ENCODE peak calls at places on chromosomes 16 and 17, in four cellular contexts. Z is A549, J is H1, F is HepG2. V is an unnamed sample.

GRCh38 chr17:80847506-80848230 is 144.0 kb upstream of the CHMP6 start:
- DNase-seq in Z (no peak), F (no peak), J (no peak), V (no peak)

GRCh38 chr17:33385133-33385532 is 92.0 kb upstream of the ASIC2 start:
- DNase-seq in J (no peak), F (no peak), Z (no peak), V (no peak)

GRCh38 chr17:5971969-5972368 is 98.2 kb upstream of the WSCD1 start:
- DNase-seq in F (peak), Z (no peak), J (no peak), V (no peak)

GRCh38 chr16:31451201-31451600 is 8.1 kb upstream of the ARMC5 start:
- DNase-seq in F (no peak), Z (no peak), J (no peak), V (no peak)

GRCh38 chr17:44380767-44381166 is 8.7 kb downstream of the ITGA2B start:
- DNase-seq in Z (no peak), F (no peak), J (no peak), V (no peak)

GRCh38 chr17:60300949-60301348 is 91.0 kb downstream of the USP32 start:
- DNase-seq in F (no peak), Z (no peak), J (no peak), V (peak)

GRCh38 chr17:45147102-45147580 is 1.1 kb upstream of the HEXIM1 start:
- DNase-seq in Z (peak), F (no peak), J (no peak), V (peak)

GRCh38 chr16:89183463-89183862 is 11.9 kb downstream of the CDH15 start:
- DNase-seq in J (no peak), F (no peak), Z (no peak), V (no peak)

GRCh38 chr17:51793686-51794085 is 364.8 kb downstream of the CA10 start:
- DNase-seq in J (no peak), Z (no peak), F (no peak), V (no peak)

GRCh38 chr17:50469671-50470305 is 1.1 kb upstream of the CHAD start:
- DNase-seq in F (no peak), J (no peak), Z (no peak), V (no peak)

GRCh38 chr16:53893731-53894435 is 189.9 kb downstream of the FTO start:
- DNase-seq in F (no peak), Z (no peak), J (no peak), V (peak)

GRCh38 chr16:57627184-57627871 is 1.1 kb upstream of the ADGRG1 start:
- DNase-seq in Z (peak), J (no peak), F (peak), V (peak)

GRCh38 chr17:72920513-72920912 is 172.0 kb downstream of the SLC39A11 start:
- DNase-seq in J (no peak), F (no peak), Z (no peak), V (no peak)

GRCh38 chr16:28610595-28611270 is 889 bp upstream of the SULT1A1 start:
- DNase-seq in J (no peak), Z (no peak), F (no peak), V (no peak)

DNA sequence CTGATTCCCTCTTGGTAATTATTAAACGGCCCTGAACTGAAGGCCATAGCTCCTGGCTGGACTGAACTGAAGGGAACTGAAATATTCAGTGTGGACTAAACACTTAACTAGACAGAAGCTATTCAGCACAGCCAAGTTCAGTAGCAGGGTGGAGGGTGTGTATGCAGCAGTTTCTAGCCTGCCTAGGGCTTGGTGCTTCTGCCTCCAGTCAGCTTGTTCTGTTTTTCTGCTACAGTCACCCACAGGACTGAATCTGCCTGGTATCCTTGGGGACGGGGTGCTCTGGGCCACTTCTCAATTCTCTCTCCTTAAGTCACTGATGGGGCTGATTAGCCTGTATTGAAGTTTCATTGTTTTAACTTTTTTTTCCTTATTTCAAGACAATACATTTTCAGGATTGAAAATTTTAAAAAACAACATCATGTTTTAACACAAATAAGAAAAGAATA is 77.1 kb downstream of the WWP2 start:
- DNase-seq in Z (no peak), F (peak), J (no peak), V (no peak)
- TF ChIP-seq MAFK in Z (no peak), F (no peak), J (no peak), V (no peak)

GRCh38 chr17:62720126-62720850 is 87.8 kb downstream of the MARCHF10 start:
- DNase-seq in F (peak), Z (peak), J (no peak), V (no peak)
- TF ChIP-seq MAFK in F (no peak), Z (no peak), J (no peak), V (no peak)

GRCh38 chr16:87329436-87330256 is 12.5 kb upstream of the C16orf95 start:
- DNase-seq in J (no peak), Z (no peak), F (no peak), V (no peak)
- TF ChIP-seq MAFK in J (no peak), Z (no peak), F (no peak), V (no peak)

DNA sequence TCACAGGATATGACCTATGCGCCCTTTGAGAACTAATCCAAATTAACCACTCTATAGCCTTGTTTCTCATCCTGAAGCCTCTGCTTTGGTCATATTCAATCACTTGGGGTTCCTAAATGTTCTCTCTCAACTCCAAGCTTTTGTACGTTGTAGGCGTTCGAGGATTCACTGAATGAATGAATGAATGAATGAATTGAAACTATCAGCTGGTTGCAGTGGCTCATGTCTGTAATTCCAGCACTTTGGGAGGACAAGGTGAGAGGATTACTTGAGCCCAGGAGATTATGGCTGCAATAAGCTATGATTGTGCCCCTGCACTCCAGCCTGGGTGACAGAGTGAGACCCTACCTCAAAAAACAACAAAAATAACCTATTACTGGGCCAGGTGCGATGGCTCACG is 5.9 kb upstream of the SUMO2 start:
- DNase-seq in Z (no peak), J (no peak), F (no peak), V (no peak)
- TF ChIP-seq MAFK in Z (no peak), J (no peak), F (no peak), V (no peak)

GRCh38 chr16:67667434-67667816 is 811 bp downstream of the C16orf86 start:
- DNase-seq in Z (no peak), F (no peak), J (no peak), V (no peak)

GRCh38 chr16:67664871-67665270 is 1.7 kb downstream of the ENKD1 start:
- DNase-seq in J (no peak), F (no peak), Z (no peak), V (no peak)

GRCh38 chr16:67666538-67667433 is at the start of the genes C16orf86 and ENKD1:
- DNase-seq in Z (peak), J (no peak), F (peak), V (peak)

GRCh38 chr16:67665598-67665997 is 952 bp downstream of the ENKD1 start:
- DNase-seq in Z (no peak), F (no peak), J (no peak), V (no peak)

DNA sequence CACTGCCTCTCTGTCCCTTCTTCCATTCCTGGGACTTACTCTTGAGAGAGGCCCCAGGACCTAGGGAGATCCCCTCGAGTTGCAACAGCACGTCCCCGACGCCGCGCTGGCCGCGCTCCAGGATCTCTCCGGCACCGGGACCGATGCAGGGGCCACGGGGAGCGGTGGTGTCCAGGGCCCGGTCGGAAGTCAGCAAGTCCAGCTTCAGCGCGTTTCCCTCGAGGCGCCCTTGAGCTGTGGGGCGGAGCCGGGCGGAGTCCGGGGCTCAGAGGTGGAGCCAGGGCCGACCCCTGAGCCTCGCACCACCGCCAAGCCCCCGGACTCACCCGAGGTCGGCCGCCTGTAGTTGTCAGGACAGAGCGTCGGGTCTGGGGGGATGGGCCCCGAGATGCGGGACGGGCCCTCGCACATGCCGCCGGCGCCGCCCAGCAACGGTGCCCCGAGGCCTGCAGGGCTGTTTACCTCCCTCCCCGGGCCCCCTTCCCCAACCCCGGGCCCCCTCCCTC is 465 bp downstream of the ENKD1 start:
- DNase-seq in F (peak), J (no peak), Z (no peak), V (no peak)
- TF ChIP-seq MAFK in F (no peak), J (no peak), Z (no peak), V (no peak)

V was measured in IMR-90.